ENCODE peak calls at places on chromosomes 11 and 22, in eight cellular contexts. A is CD4-positive, alpha-beta T cell; L is foreskin melanocyte; P is stimulated activated CD4-positive, alpha-beta T cell treated with anti-CD3 and anti-CD28 coated beads, Interleukin-12 subunit alpha, Interleukin-12 subunit beta, amount 100 ng/mL, for 4 hours; I is fibroblast of lung; K is GM10248; M is H54; W is HCT116. U is an unnamed sample.

GRCh38 chr11:94654201-94654600 is 87.0 kb downstream of the PIWIL4 start:
- DNase-seq in A (no peak), L (no peak), P (no peak), I (no peak), K (no peak), M (no peak), W (no peak), U (no peak)

GRCh38 chr22:45268958-45269844 is 15.5 kb upstream of the UPK3A start:
- DNase-seq in A (peak), L (peak), P (peak), I (peak), K (peak), M (peak), W (no peak), U (no peak)

GRCh38 chr11:40445391-40445790 is 1014.1 kb downstream of the LRRC4C start:
- DNase-seq in A (no peak), L (no peak), P (no peak), I (no peak), K (no peak), M (no peak), W (no peak), U (no peak)

GRCh38 chr11:103234974-103235373 is 125.7 kb downstream of the DYNC2H1 start:
- DNase-seq in A (no peak), L (no peak), P (no peak), I (peak), K (no peak), M (no peak), W (no peak), U (no peak)

GRCh38 chr11:33377100-33377851 is 120.1 kb downstream of the HIPK3 start:
- DNase-seq in A (no peak), L (no peak), P (no peak), I (no peak), K (no peak), M (no peak), W (no peak), U (no peak)

GRCh38 chr11:8567597-8568198 is 26.3 kb downstream of the STK33 start:
- DNase-seq in A (no peak), L (no peak), P (no peak), I (peak), K (peak), M (no peak), W (no peak), U (no peak)

GRCh38 chr11:76600124-76600655 is 70.4 kb downstream of the LRRC32 start:
- DNase-seq in A (no peak), L (no peak), P (no peak), I (no peak), K (no peak), M (no peak), W (no peak), U (no peak)

GRCh38 chr11:1138053-1138452 is 19.7 kb upstream of the MUC5AC start:
- DNase-seq in A (no peak), L (no peak), P (no peak), I (peak), K (no peak), M (no peak), W (no peak), U (no peak)

GRCh38 chr11:6319879-6320410 is 356 bp downstream of the CAVIN3 start:
- DNase-seq in A (no peak), L (peak), P (peak), I (peak), K (peak), M (no peak), W (peak), U (no peak)

GRCh38 chr22:32205974-32206773 is 1.3 kb upstream of the RFPL2 start:
- DNase-seq in A (no peak), L (no peak), P (no peak), I (no peak), K (no peak), M (no peak), W (no peak), U (no peak)

GRCh38 chr11:133118563-133119303 is 413.6 kb downstream of the OPCML start:
- DNase-seq in A (no peak), L (no peak), P (no peak), I (no peak), K (no peak), M (no peak), W (no peak), U (no peak)

GRCh38 chr11:69398529-69399492 is 82.7 kb upstream of the LINC01488 start:
- DNase-seq in A (no peak), L (no peak), P (no peak), I (peak), K (no peak), M (no peak), W (no peak), U (no peak)

GRCh38 chr22:35525687-35526332 is 14.8 kb upstream of the RASD2 start:
- DNase-seq in A (no peak), L (no peak), P (no peak), I (no peak), K (no peak), M (no peak), W (no peak), U (no peak)

GRCh38 chr22:30245181-30245984 is 1.2 kb downstream of the LIF start:
- DNase-seq in A (no peak), L (no peak), P (peak), I (peak), K (no peak), M (no peak), W (no peak), U (no peak)

GRCh38 chr22:39592104-39593060 is 21.8 kb downstream of the CACNA1I start:
- DNase-seq in A (no peak), L (no peak), P (no peak), I (peak), K (no peak), M (peak), W (peak), U (no peak)

GRCh38 chr11:2767751-2768150 is 68.0 kb upstream of the KCNQ1OT1 start:
- DNase-seq in A (no peak), L (no peak), P (no peak), I (no peak), K (no peak), M (no peak), W (no peak), U (no peak)

GRCh38 chr11:116397556-116398167 is 375.1 kb downstream of the BUD13 start:
- DNase-seq in A (no peak), L (no peak), P (no peak), I (no peak), K (no peak), M (no peak), W (no peak), U (no peak)

GRCh38 chr11:121671276-121672168 is 218.8 kb upstream of the SORL1-AS1 start:
- DNase-seq in A (no peak), L (no peak), P (no peak), I (peak), K (no peak), M (no peak), W (no peak), U (no peak)

GRCh38 chr11:57116654-57117053 is 65.1 kb upstream of the LRRC55 start:
- DNase-seq in A (no peak), L (peak), P (no peak), I (peak), K (peak), M (no peak), W (peak), U (peak)

GRCh38 chr11:69308936-69309799 is 15.2 kb downstream of the MYEOV start:
- DNase-seq in A (no peak), L (no peak), P (no peak), I (no peak), K (no peak), M (no peak), W (no peak), U (no peak)

GRCh38 chr22:30290318-30290678 is 993 bp upstream of the CASTOR1 start:
- DNase-seq in A (no peak), L (no peak), P (no peak), I (no peak), K (peak), M (no peak), W (no peak), U (no peak)

GRCh38 chr22:44735518-44736428 is 16.6 kb upstream of the ARHGAP8 start:
- DNase-seq in A (peak), L (no peak), P (peak), I (peak), K (peak), M (peak), W (no peak), U (peak)

GRCh38 chr22:25076281-25076680 is 123.4 kb upstream of the CRYBB3 start:
- DNase-seq in A (no peak), L (no peak), P (peak), I (no peak), K (no peak), M (no peak), W (no peak), U (no peak)

GRCh38 chr11:45102810-45103621 is 43.4 kb upstream of the PRDM11 start:
- DNase-seq in A (peak), L (no peak), P (peak), I (peak), K (peak), M (peak), W (peak), U (peak)

GRCh38 chr22:22074634-22075381 is 92.2 kb upstream of the TOP3B start:
- DNase-seq in A (no peak), L (no peak), P (no peak), I (peak), K (no peak), M (no peak), W (no peak), U (no peak)

GRCh38 chr22:33553493-33553892 is 366.8 kb downstream of the LARGE1 start:
- DNase-seq in A (no peak), L (no peak), P (no peak), I (no peak), K (no peak), M (no peak), W (no peak), U (no peak)

GRCh38 chr22:50169181-50169759 is 1.3 kb upstream of the PANX2 start:
- DNase-seq in A (no peak), L (no peak), P (no peak), I (no peak), K (no peak), M (no peak), W (no peak), U (no peak)